ENCODE peak calls at places on chromosomes 1 and 21, in five cellular contexts. M, E, Z, U and B are unnamed samples.

GRCh38 chr1:56939209-56939608 is 26.6 kb downstream of the C8B start:
- DNase-seq in M (no peak), E (no peak), Z (no peak), U (no peak), B (no peak)

GRCh38 chr1:56029329-56030003 is 549.9 kb downstream of the PLPP3 start:
- DNase-seq in M (no peak), E (no peak), Z (peak; percentile 10), U (peak; percentile 25), B (no peak)

GRCh38 chr1:241265428-241265827 is 91.6 kb downstream of the RGS7 start:
- DNase-seq in M (no peak), E (peak; percentile 10), Z (no peak), U (no peak), B (no peak)

GRCh38 chr21:31397515-31397926 is 53.5 kb upstream of the TIAM1 start:
- DNase-seq in M (no peak), E (no peak), Z (no peak), U (no peak), B (no peak)

GRCh38 chr1:56453016-56453721 is 126.2 kb downstream of the PLPP3 start:
- DNase-seq in M (no peak), E (no peak), Z (peak; percentile 71), U (no peak), B (no peak)

GRCh38 chr1:220927442-220927841 is 48.2 kb downstream of the HLX start:
- DNase-seq in M (no peak), E (no peak), Z (no peak), U (no peak), B (no peak)

GRCh38 chr21:35227774-35228173 is 178.7 kb upstream of the RUNX1 start:
- DNase-seq in M (no peak), E (no peak), Z (no peak), U (no peak), B (no peak)

GRCh38 chr21:46207920-46208571 is 20.5 kb downstream of the LSS start:
- DNase-seq in M (no peak), E (no peak), Z (no peak), U (no peak), B (no peak)

GRCh38 chr1:229408458-229409037 is 25.3 kb downstream of the ACTA1 start:
- DNase-seq in M (no peak), E (no peak), Z (peak; percentile 57), U (no peak), B (no peak)

GRCh38 chr1:157199421-157199755 is 61.2 kb upstream of the ETV3 start:
- DNase-seq in M (no peak), E (no peak), Z (no peak), U (peak; percentile 28), B (no peak)

GRCh38 chr1:99004270-99005141 is at the start of gene PLPPR5:
- DNase-seq in M (no peak), E (no peak), Z (peak; percentile 58), U (peak; percentile 13), B (no peak)

GRCh38 chr1:218900621-218901020 is 273.1 kb upstream of the LYPLAL1 start:
- DNase-seq in M (no peak), E (no peak), Z (no peak), U (no peak), B (peak; percentile 15)

GRCh38 chr1:78044796-78045599 is 768 bp upstream of the GIPC2 start:
- DNase-seq in M (no peak), E (no peak), Z (no peak), U (no peak), B (no peak)

GRCh38 chr1:24902471-24902891 is 27.6 kb downstream of the RUNX3 start:
- DNase-seq in M (no peak), E (no peak), Z (no peak), U (no peak), B (no peak)

GRCh38 chr1:20348326-20348910 is 57.7 kb downstream of the VWA5B1 start:
- DNase-seq in M (no peak), E (no peak), Z (no peak), U (no peak), B (no peak)

GRCh38 chr1:64691631-64692030 is 53.2 kb upstream of the RAVER2 start:
- DNase-seq in M (peak; percentile 5), E (no peak), Z (no peak), U (no peak), B (no peak)

GRCh38 chr1:169468982-169469381 is 16.8 kb downstream of the SLC19A2 start:
- DNase-seq in M (no peak), E (no peak), Z (no peak), U (no peak), B (no peak)

GRCh38 chr1:221435510-221435909 is 306.4 kb downstream of the DUSP10 start:
- DNase-seq in M (no peak), E (peak; percentile 56), Z (peak; percentile 56), U (no peak), B (no peak)

GRCh38 chr1:8660455-8660854 is 157.0 kb downstream of the RERE start:
- DNase-seq in M (peak; percentile 39), E (peak; percentile 36), Z (peak; percentile 34), U (peak; percentile 28), B (peak; percentile 53)

GRCh38 chr1:103191327-103191726 is 83.0 kb upstream of the COL11A1 start:
- DNase-seq in M (no peak), E (no peak), Z (no peak), U (no peak), B (no peak)

GRCh38 chr1:161427733-161428516 is 60.2 kb upstream of the CFAP126 start:
- DNase-seq in M (no peak), E (peak; percentile 49), Z (no peak), U (no peak), B (no peak)

GRCh38 chr1:244802041-244802440 is 33.4 kb upstream of the COX20 start:
- DNase-seq in M (no peak), E (no peak), Z (no peak), U (no peak), B (no peak)

GRCh38 chr21:35096959-35097358 is 47.9 kb upstream of the RUNX1 start:
- DNase-seq in M (no peak), E (no peak), Z (no peak), U (no peak), B (no peak)

GRCh38 chr1:157626099-157626498 is 28.2 kb upstream of the FCRL4 start:
- DNase-seq in M (no peak), E (no peak), Z (peak; percentile 2), U (peak; percentile 23), B (no peak)

GRCh38 chr1:168821434-168821833 is 92.4 kb upstream of the DPT start:
- DNase-seq in M (no peak), E (no peak), Z (no peak), U (no peak), B (no peak)

GRCh38 chr21:34526618-34527290 is 14.7 kb upstream of the KCNE1 start:
- DNase-seq in M (peak; percentile 100), E (peak; percentile 94), Z (peak; percentile 91), U (peak; percentile 85), B (peak; percentile 98)

GRCh38 chr1:239098400-239099037 is 287.8 kb upstream of the CHRM3 start:
- DNase-seq in M (no peak), E (no peak), Z (no peak), U (no peak), B (no peak)

GRCh38 chr1:175792126-175792525 is 48.7 kb upstream of the TNR start:
- DNase-seq in M (no peak), E (no peak), Z (no peak), U (no peak), B (no peak)

GRCh38 chr1:94247146-94248094 is 10.0 kb upstream of the ARHGAP29 start:
- DNase-seq in M (no peak), E (peak; percentile 61), Z (peak; percentile 90), U (peak; percentile 89), B (no peak)

GRCh38 chr1:234998174-234998741 is 130.4 kb downstream of the TOMM20 start:
- DNase-seq in M (no peak), E (no peak), Z (no peak), U (no peak), B (no peak)

GRCh38 chr21:38721055-38721454 is 84.7 kb upstream of the ETS2 start:
- DNase-seq in M (no peak), E (no peak), Z (no peak), U (no peak), B (no peak)

GRCh38 chr1:222946436-222946835 is 131.6 kb downstream of the DISP1 start:
- DNase-seq in M (no peak), E (no peak), Z (no peak), U (no peak), B (no peak)

GRCh38 chr1:81799939-81800740 is 594 bp upstream of the ADGRL2 start:
- DNase-seq in M (peak; percentile 50), E (peak; percentile 36), Z (peak; percentile 86), U (peak; percentile 46), B (peak; percentile 43)

GRCh38 chr1:2859881-2860430 is 58.5 kb upstream of the TTC34 start:
- DNase-seq in M (no peak), E (no peak), Z (no peak), U (no peak), B (no peak)